ENCODE peak calls at places on chromosome 17, in five cellular contexts. F is K562, C is HepG2, I is SK-N-SH, A is H1. G is an unnamed sample.

GRCh38 chr17:1491406-1492248 is 859 bp downstream of the MYO1C start:
- DNase-seq in F (peak; percentile 89), C (no peak), I (peak; percentile 96), A (peak; percentile 53), G (no peak)

GRCh38 chr17:35849469-35850348 is 19.0 kb downstream of the HEATR9 start:
- DNase-seq in F (peak; percentile 48), C (peak; percentile 64), I (peak; percentile 55), A (peak; percentile 58), G (peak; percentile 20)

GRCh38 chr17:45301674-45302073 is 15.1 kb downstream of the MAP3K14 start:
- DNase-seq in F (no peak), C (no peak), I (no peak), A (no peak), G (no peak)

GRCh38 chr17:79971651-79972050 is 64.0 kb downstream of the TBC1D16 start:
- DNase-seq in F (no peak), C (no peak), I (no peak), A (no peak), G (no peak)

GRCh38 chr17:79420318-79421243 is 190.3 kb downstream of the RBFOX3 start:
- DNase-seq in F (peak; percentile 51), C (no peak), I (no peak), A (no peak), G (no peak)

GRCh38 chr17:45086865-45087495 is 25.9 kb downstream of the NMT1 start:
- DNase-seq in F (no peak), C (no peak), I (no peak), A (no peak), G (no peak)

GRCh38 chr17:561118-561517 is 153.5 kb downstream of the VPS53 start:
- DNase-seq in F (no peak), C (no peak), I (no peak), A (no peak), G (no peak)

GRCh38 chr17:77440571-77440981 is 299.8 kb downstream of the SEC14L1 start:
- DNase-seq in F (no peak), C (no peak), I (no peak), A (no peak), G (no peak)

GRCh38 chr17:63774141-63774981 is at the start of gene DDX42:
- DNase-seq in F (peak; percentile 54), C (peak; percentile 64), I (peak; percentile 75), A (no peak), G (no peak)

GRCh38 chr17:80086081-80086480 is 15.3 kb upstream of the GAA start:
- DNase-seq in F (no peak), C (peak; percentile 55), I (no peak), A (no peak), G (no peak)

GRCh38 chr17:55356440-55357328 is 65.0 kb downstream of the MMD start:
- DNase-seq in F (peak; percentile 77), C (peak; percentile 87), I (peak; percentile 74), A (peak; percentile 84), G (peak; percentile 28)

GRCh38 chr17:35372846-35373531 is 432 bp downstream of the SLFN11 start:
- DNase-seq in F (no peak), C (no peak), I (peak; percentile 11), A (no peak), G (no peak)

GRCh38 chr17:2195729-2196128 is 107.9 kb downstream of the SMG6 start:
- DNase-seq in F (no peak), C (no peak), I (no peak), A (no peak), G (peak; percentile 73)

GRCh38 chr17:69326302-69327059 is 452 bp downstream of the ABCA5 start:
- DNase-seq in F (no peak), C (peak; percentile 7), I (no peak), A (no peak), G (no peak)

GRCh38 chr17:44601574-44602372 is 44.5 kb downstream of the FZD2 start:
- DNase-seq in F (no peak), C (no peak), I (no peak), A (no peak), G (no peak)

GRCh38 chr17:68567035-68567434 is 34.1 kb downstream of the FAM20A start:
- DNase-seq in F (no peak), C (peak; percentile 71), I (no peak), A (no peak), G (no peak)

GRCh38 chr17:28193241-28193640 is 125.8 kb upstream of the TMEM97 start:
- DNase-seq in F (no peak), C (no peak), I (no peak), A (no peak), G (no peak)

GRCh38 chr17:64343833-64344637 is 46.6 kb downstream of the PECAM1 start:
- DNase-seq in F (no peak), C (peak; percentile 74), I (no peak), A (no peak), G (no peak)

GRCh38 chr17:2982854-2983636 is 80.4 kb downstream of the OR1D5 start:
- DNase-seq in F (peak; percentile 19), C (no peak), I (no peak), A (no peak), G (no peak)

GRCh38 chr17:43864161-43864706 is 17.3 kb downstream of the CD300LG start:
- DNase-seq in F (no peak), C (no peak), I (no peak), A (no peak), G (no peak)

GRCh38 chr17:751269-752001 is 629 bp downstream of the GEMIN4 start:
- DNase-seq in F (peak; percentile 23), C (no peak), I (peak; percentile 51), A (peak; percentile 54), G (no peak)

GRCh38 chr17:48513653-48514482 is 16.9 kb downstream of the HOXB1 start:
- DNase-seq in F (peak; percentile 57), C (no peak), I (no peak), A (no peak), G (no peak)

GRCh38 chr17:69524854-69525253 is 110.4 kb downstream of the MAP2K6 start:
- DNase-seq in F (no peak), C (no peak), I (no peak), A (no peak), G (no peak)

GRCh38 chr17:57954421-57955182 is 610 bp downstream of the CUEDC1 start:
- DNase-seq in F (no peak), C (no peak), I (peak; percentile 84), A (peak; percentile 73), G (no peak)

GRCh38 chr17:57666198-57666870 is 78.8 kb downstream of the CCDC182 start:
- DNase-seq in F (no peak), C (no peak), I (no peak), A (peak; percentile 34), G (no peak)

GRCh38 chr17:58250344-58251011 is 12.1 kb downstream of the LPO start:
- DNase-seq in F (no peak), C (peak; percentile 93), I (no peak), A (peak; percentile 37), G (no peak)

GRCh38 chr17:4605826-4606225 is 21.5 kb downstream of the SMTNL2 start:
- DNase-seq in F (no peak), C (no peak), I (no peak), A (no peak), G (no peak)

GRCh38 chr17:79955961-79956735 is 79.5 kb downstream of the TBC1D16 start:
- DNase-seq in F (no peak), C (no peak), I (peak; percentile 15), A (no peak), G (no peak)

GRCh38 chr17:42673885-42674754 is 2.7 kb downstream of the PLEKHH3 start:
- DNase-seq in F (peak; percentile 83), C (peak; percentile 48), I (peak; percentile 81), A (peak; percentile 81), G (no peak)

GRCh38 chr17:49817993-49818392 is 29.5 kb downstream of the KAT7 start:
- DNase-seq in F (no peak), C (no peak), I (no peak), A (no peak), G (no peak)

GRCh38 chr17:36509272-36509985 is 22.9 kb downstream of the ZNHIT3 start:
- DNase-seq in F (no peak), C (no peak), I (no peak), A (no peak), G (no peak)

GRCh38 chr17:17818088-17818526 is 18.7 kb downstream of the SREBF1 start:
- DNase-seq in F (peak; percentile 78), C (no peak), I (peak; percentile 85), A (no peak), G (no peak)

GRCh38 chr17:60410001-60410400 is 12.3 kb upstream of the CHCT1 start:
- DNase-seq in F (no peak), C (no peak), I (no peak), A (no peak), G (no peak)

GRCh38 chr17:33291248-33292183 is 1.6 kb downstream of the ASIC2 start:
- DNase-seq in F (no peak), C (no peak), I (peak; percentile 69), A (peak; percentile 73), G (no peak)

GRCh38 chr17:47120521-47121095 is 68.5 kb downstream of the CDC27 start:
- DNase-seq in F (no peak), C (no peak), I (no peak), A (no peak), G (no peak)

GRCh38 chr17:51319186-51319585 is 58.8 kb downstream of the UTP18 start:
- DNase-seq in F (no peak), C (no peak), I (no peak), A (no peak), G (no peak)
- TF ChIP-seq GABPA in F (no peak), C (no peak), I (no peak), A (no peak), G (no peak)

GRCh38 chr17:6374271-6374691 is 60.6 kb downstream of the AIPL1 start:
- DNase-seq in F (no peak), C (no peak), I (no peak), A (no peak), G (no peak)
- H3K4me2 ChIP-seq in F (no peak overlapping the region), C (no peak overlapping the region), I (no peak overlapping the region), A (peak overlapping the region; percentile 49), G (no peak overlapping the region)

GRCh38 chr17:81314410-81315169 is 19.5 kb upstream of the SLC38A10 start:
- DNase-seq in F (no peak), C (no peak), I (no peak), A (no peak), G (no peak)

GRCh38 chr17:81315885-81316391 is 20.8 kb upstream of the SLC38A10 start:
- DNase-seq in F (no peak), C (no peak), I (no peak), A (no peak), G (no peak)

GRCh38 chr17:81315170-81315884 is 20.2 kb upstream of the SLC38A10 start:
- DNase-seq in F (no peak), C (no peak), I (no peak), A (no peak), G (no peak)

GRCh38 chr17:81317436-81317821 is 22.3 kb upstream of the SLC38A10 start:
- DNase-seq in F (no peak), C (no peak), I (no peak), A (no peak), G (no peak)

DNA sequence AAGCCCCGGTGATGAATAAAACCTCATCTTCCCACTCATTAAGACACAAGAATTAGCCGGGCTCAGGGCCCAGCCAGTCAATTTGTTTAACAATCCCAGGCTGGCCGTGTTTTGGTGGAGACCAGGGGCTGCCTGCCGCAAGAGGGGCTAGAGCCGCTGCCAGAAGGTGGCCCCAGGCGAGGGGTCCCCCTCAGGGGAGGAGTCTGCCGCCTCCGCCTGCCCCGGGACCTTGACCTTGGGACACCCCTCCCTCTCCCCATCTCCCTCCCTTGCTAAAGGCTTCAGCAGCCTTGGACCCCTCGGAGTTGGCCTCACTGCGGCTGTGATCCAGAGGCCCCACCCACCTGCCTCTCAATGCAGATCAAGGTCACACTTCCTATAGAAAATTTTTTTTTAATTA is 22.9 kb upstream of the SLC38A10 start:
- DNase-seq in F (no peak), C (no peak), I (no peak), A (no peak), G (no peak)
- TF ChIP-seq GABPA in F (no peak), C (no peak), I (no peak), A (no peak), G (no peak)

GRCh38 chr17:8292639-8293395 is 2.4 kb downstream of the SLC25A35 start:
- DNase-seq in F (no peak), C (no peak), I (no peak), A (no peak), G (no peak)
- H3K4me2 ChIP-seq in F (no peak overlapping the region), C (peak overlapping the region; percentile 78), I (no peak overlapping the region), A (no peak overlapping the region), G (peak overlapping the region; percentile 22)

G was measured in GM12878.